ENCODE peak calls at places on chromosomes 2 and 18, in eight cellular contexts. V, E, C, T, K, D, N and L are unnamed samples.

GRCh38 chr2:151999058-151999457 is 99.8 kb downstream of the CACNB4 start:
- DNase-seq in E (peak), T (peak), K (peak), N (peak), D (no peak), V (peak), C (no peak), L (peak)

GRCh38 chr2:120625865-120626560 is 109.7 kb upstream of the GLI2 start:
- DNase-seq in N (no peak), C (no peak), E (peak), T (peak), D (peak), V (no peak), K (peak), L (no peak)

GRCh38 chr2:116513991-116514390 is 1300.5 kb upstream of the DDX18 start:
- DNase-seq in D (no peak), C (no peak), K (no peak), N (no peak), V (no peak), E (no peak), T (no peak), L (no peak)

GRCh38 chr18:51807336-51807735 is 532.7 kb upstream of the DCC start:
- DNase-seq in T (no peak), N (no peak), E (no peak), C (no peak), V (no peak), K (no peak), D (no peak), L (no peak)

GRCh38 chr18:55427951-55428350 is 160.0 kb downstream of the TCF4 start:
- DNase-seq in D (no peak), E (no peak), K (no peak), V (peak), N (no peak), T (no peak), C (no peak), L (no peak)

GRCh38 chr2:134944975-134945374 is 26.4 kb downstream of the CCNT2 start:
- DNase-seq in D (no peak), N (no peak), E (no peak), V (no peak), C (no peak), K (no peak), T (no peak), L (no peak)

GRCh38 chr2:59458862-59459261 is 1094.6 kb downstream of the BCL11A start:
- DNase-seq in K (no peak), T (no peak), D (no peak), N (no peak), V (no peak), E (no peak), C (no peak), L (no peak)

GRCh38 chr2:237449193-237449797 is 35.3 kb upstream of the COL6A3 start:
- DNase-seq in K (no peak), C (no peak), E (peak), D (peak), N (no peak), T (no peak), V (no peak), L (no peak)

GRCh38 chr2:39437522-39438296 is 624 bp upstream of the MAP4K3 start:
- DNase-seq in K (peak), C (no peak), V (no peak), T (peak), E (peak), D (peak), N (peak), L (peak)

GRCh38 chr2:158967114-158967730 is 1.2 kb upstream of the TANC1 start:
- DNase-seq in D (no peak), N (no peak), E (no peak), C (no peak), V (no peak), K (peak), T (no peak), L (no peak)

GRCh38 chr2:144511222-144511855 is 8.6 kb downstream of the ZEB2 start:
- DNase-seq in V (no peak), K (no peak), E (no peak), D (no peak), N (no peak), T (no peak), C (no peak), L (no peak)

GRCh38 chr2:231554748-231555545 is 24.7 kb upstream of the NMUR1 start:
- DNase-seq in D (peak), C (no peak), V (no peak), K (peak), N (no peak), E (no peak), T (no peak), L (no peak)

GRCh38 chr18:23237524-23238151 is 102.4 kb downstream of the CABLES1 start:
- DNase-seq in E (peak), N (peak), C (no peak), K (peak), V (peak), D (peak), T (no peak), L (peak)

GRCh38 chr2:68767031-68767961 is 32.7 kb downstream of the ARHGAP25 start:
- DNase-seq in E (no peak), T (no peak), N (no peak), C (no peak), K (peak), V (no peak), D (no peak), L (no peak)

GRCh38 chr18:8701546-8702118 is 3.7 kb upstream of the MTCL1 start:
- DNase-seq in N (no peak), C (no peak), E (no peak), K (no peak), D (peak), V (peak), T (peak), L (no peak)

GRCh38 chr2:158781562-158781961 is 13.6 kb upstream of the DAPL1 start:
- DNase-seq in V (no peak), E (peak), K (no peak), D (no peak), C (no peak), N (no peak), T (no peak), L (peak)

GRCh38 chr18:62982600-62983251 is 267.4 kb downstream of the PHLPP1 start:
- DNase-seq in D (peak), V (peak), K (peak), C (no peak), E (peak), N (peak), T (peak), L (peak)

GRCh38 chr18:9869713-9870430 is 15.9 kb upstream of the TXNDC2 start:
- DNase-seq in E (peak), D (no peak), V (peak), N (no peak), T (no peak), C (no peak), K (peak), L (peak)

GRCh38 chr2:179338681-179339080 is 74.0 kb upstream of the SESTD1 start:
- DNase-seq in V (no peak), K (no peak), N (no peak), E (no peak), D (no peak), T (no peak), C (no peak), L (no peak)

GRCh38 chr2:143300531-143300930 is 171.3 kb downstream of the ARHGAP15 start:
- DNase-seq in K (no peak), E (no peak), D (no peak), N (no peak), C (no peak), T (no peak), V (no peak), L (no peak)

GRCh38 chr2:168254158-168254935 is 7.0 kb upstream of the STK39 start:
- DNase-seq in T (no peak), E (no peak), K (no peak), V (no peak), C (no peak), N (no peak), D (no peak), L (no peak)

GRCh38 chr18:56711706-56712445 is 60.7 kb downstream of the WDR7 start:
- DNase-seq in E (no peak), T (no peak), D (no peak), K (no peak), C (no peak), N (no peak), V (peak), L (no peak)

GRCh38 chr2:144248350-144249034 is 271.4 kb downstream of the ZEB2 start:
- DNase-seq in N (no peak), K (no peak), V (no peak), E (no peak), C (no peak), T (no peak), D (no peak), L (no peak)

GRCh38 chr2:192035731-192036442 is 158.8 kb downstream of the TMEFF2 start:
- DNase-seq in E (no peak), T (no peak), C (no peak), N (no peak), K (no peak), V (peak), D (no peak), L (no peak)

GRCh38 chr2:239303711-239304532 is 96.9 kb downstream of the HDAC4 start:
- DNase-seq in D (peak), C (no peak), K (peak), T (no peak), V (no peak), E (no peak), N (no peak), L (no peak)

GRCh38 chr2:42828487-42829416 is 36.4 kb upstream of the HAAO start:
- DNase-seq in K (peak), V (peak), T (peak), E (peak), N (peak), C (peak), D (peak), L (peak)